ENCODE peak calls at places on chromosomes 6 and 20, in ten cellular contexts. One of them, this sample, is unnamed.

GRCh38 chr6:148885154-148885870 is 138.5 kb downstream of the UST start:
- DNase-seq in aorta: no peak
- DNase-seq in NCI-H1436 treated with DMSO at 0.1 percent for 48 hours: no peak
- DNase-seq in GM12892: no peak
- DNase-seq in gastrocnemius medialis: no peak
- DNase-seq in stimulated activated CD4-positive, alpha-beta T cell treated with anti-CD3 and anti-CD28 coated beads, Interleukin-2, amount 100 ng/mL, for 48 hours: no peak
- DNase-seq in left colon: no peak
- DNase-seq in Panc1: no peak
- DNase-seq in RWPE2: no peak
- DNase-seq in T-helper 9 cell: no peak
- DNase-seq in this sample: no peak

GRCh38 chr6:35240838-35241801 is 18.4 kb upstream of the ZNF76 start:
- DNase-seq in aorta: peak
- DNase-seq in NCI-H1436 treated with DMSO at 0.1 percent for 48 hours: no peak
- DNase-seq in GM12892: peak
- DNase-seq in gastrocnemius medialis: peak
- DNase-seq in stimulated activated CD4-positive, alpha-beta T cell treated with anti-CD3 and anti-CD28 coated beads, Interleukin-2, amount 100 ng/mL, for 48 hours: peak
- DNase-seq in left colon: peak
- DNase-seq in Panc1: no peak
- DNase-seq in RWPE2: no peak
- DNase-seq in T-helper 9 cell: peak
- DNase-seq in this sample: peak

GRCh38 chr6:108650781-108651180 is 90.1 kb downstream of the FOXO3 start:
- DNase-seq in aorta: no peak
- DNase-seq in NCI-H1436 treated with DMSO at 0.1 percent for 48 hours: no peak
- DNase-seq in GM12892: no peak
- DNase-seq in gastrocnemius medialis: no peak
- DNase-seq in stimulated activated CD4-positive, alpha-beta T cell treated with anti-CD3 and anti-CD28 coated beads, Interleukin-2, amount 100 ng/mL, for 48 hours: no peak
- DNase-seq in left colon: no peak
- DNase-seq in Panc1: no peak
- DNase-seq in RWPE2: no peak
- DNase-seq in T-helper 9 cell: no peak
- DNase-seq in this sample: no peak

GRCh38 chr6:16595514-16595913 is 165.7 kb downstream of the ATXN1 start:
- DNase-seq in aorta: no peak
- DNase-seq in NCI-H1436 treated with DMSO at 0.1 percent for 48 hours: no peak
- DNase-seq in GM12892: no peak
- DNase-seq in gastrocnemius medialis: no peak
- DNase-seq in stimulated activated CD4-positive, alpha-beta T cell treated with anti-CD3 and anti-CD28 coated beads, Interleukin-2, amount 100 ng/mL, for 48 hours: no peak
- DNase-seq in left colon: no peak
- DNase-seq in Panc1: no peak
- DNase-seq in RWPE2: no peak
- DNase-seq in T-helper 9 cell: no peak
- DNase-seq in this sample: no peak

GRCh38 chr6:41723178-41723935 is 12.1 kb downstream of the TFEB start:
- DNase-seq in aorta: peak
- DNase-seq in NCI-H1436 treated with DMSO at 0.1 percent for 48 hours: peak
- DNase-seq in GM12892: peak
- DNase-seq in gastrocnemius medialis: peak
- DNase-seq in stimulated activated CD4-positive, alpha-beta T cell treated with anti-CD3 and anti-CD28 coated beads, Interleukin-2, amount 100 ng/mL, for 48 hours: no peak
- DNase-seq in left colon: peak
- DNase-seq in Panc1: no peak
- DNase-seq in RWPE2: peak
- DNase-seq in T-helper 9 cell: no peak
- DNase-seq in this sample: no peak

GRCh38 chr6:149984778-149985177 is 21.0 kb downstream of the ULBP1 start:
- DNase-seq in aorta: no peak
- DNase-seq in NCI-H1436 treated with DMSO at 0.1 percent for 48 hours: no peak
- DNase-seq in GM12892: no peak
- DNase-seq in gastrocnemius medialis: no peak
- DNase-seq in stimulated activated CD4-positive, alpha-beta T cell treated with anti-CD3 and anti-CD28 coated beads, Interleukin-2, amount 100 ng/mL, for 48 hours: no peak
- DNase-seq in left colon: no peak
- DNase-seq in Panc1: no peak
- DNase-seq in RWPE2: no peak
- DNase-seq in T-helper 9 cell: no peak
- DNase-seq in this sample: no peak

GRCh38 chr6:9502991-9503761 is 911.7 kb downstream of the TFAP2A start:
- DNase-seq in aorta: no peak
- DNase-seq in NCI-H1436 treated with DMSO at 0.1 percent for 48 hours: no peak
- DNase-seq in GM12892: no peak
- DNase-seq in gastrocnemius medialis: no peak
- DNase-seq in stimulated activated CD4-positive, alpha-beta T cell treated with anti-CD3 and anti-CD28 coated beads, Interleukin-2, amount 100 ng/mL, for 48 hours: no peak
- DNase-seq in left colon: no peak
- DNase-seq in Panc1: peak
- DNase-seq in RWPE2: no peak
- DNase-seq in T-helper 9 cell: no peak
- DNase-seq in this sample: no peak

GRCh38 chr20:46267108-46267820 is 41.0 kb downstream of the CDH22 start:
- DNase-seq in aorta: no peak
- DNase-seq in NCI-H1436 treated with DMSO at 0.1 percent for 48 hours: no peak
- DNase-seq in GM12892: no peak
- DNase-seq in gastrocnemius medialis: no peak
- DNase-seq in stimulated activated CD4-positive, alpha-beta T cell treated with anti-CD3 and anti-CD28 coated beads, Interleukin-2, amount 100 ng/mL, for 48 hours: no peak
- DNase-seq in left colon: no peak
- DNase-seq in Panc1: no peak
- DNase-seq in RWPE2: no peak
- DNase-seq in T-helper 9 cell: no peak
- DNase-seq in this sample: no peak

GRCh38 chr20:8946036-8946926 is 122.6 kb upstream of the PLCB4 start:
- DNase-seq in aorta: no peak
- DNase-seq in NCI-H1436 treated with DMSO at 0.1 percent for 48 hours: no peak
- DNase-seq in GM12892: no peak
- DNase-seq in gastrocnemius medialis: no peak
- DNase-seq in stimulated activated CD4-positive, alpha-beta T cell treated with anti-CD3 and anti-CD28 coated beads, Interleukin-2, amount 100 ng/mL, for 48 hours: no peak
- DNase-seq in left colon: no peak
- DNase-seq in Panc1: no peak
- DNase-seq in RWPE2: no peak
- DNase-seq in T-helper 9 cell: no peak
- DNase-seq in this sample: no peak